ENCODE peak calls at places on chromosomes 16 and 17, in six cellular contexts. R is NCI-H1417; L is T1000; I is stimulated activated naive CD8-positive, alpha-beta T cell treated with anti-CD3 and anti-CD28 coated beads, Interleukin-15, amount 100 ng/mL, for 72 hours; F is kidney glomerular epithelial cell; D is stimulated activated CD8-positive, alpha-beta memory T cell treated with anti-CD3 and anti-CD28 coated beads, Interleukin-12 subunit alpha, Interleukin-12 subunit beta, amount 100 ng/mL, for 4 hours. O is an unnamed sample.

GRCh38 chr17:42519546-42520444 is 16.2 kb upstream of the NAGLU start:
- DNase-seq in R (no peak), L (peak), I (no peak), F (peak), D (no peak), O (peak)

GRCh38 chr16:64893386-64893785 is 228.5 kb downstream of the CDH11 start:
- DNase-seq in R (no peak), L (no peak), I (no peak), F (no peak), D (no peak), O (no peak)

GRCh38 chr16:29779474-29779873 is 1.4 kb downstream of the ZG16 start:
- DNase-seq in R (no peak), L (no peak), I (no peak), F (no peak), D (no peak), O (no peak)

GRCh38 chr16:4689091-4689671 is 4.2 kb upstream of the NUDT16L1 start:
- DNase-seq in R (no peak), L (no peak), I (no peak), F (no peak), D (no peak), O (no peak)

GRCh38 chr16:56610017-56610608 is 1.7 kb downstream of the MT2A start:
- DNase-seq in R (no peak), L (no peak), I (peak), F (peak), D (peak), O (peak)

GRCh38 chr17:489758-490329 is 137.2 kb upstream of the RPH3AL start:
- DNase-seq in R (no peak), L (no peak), I (peak), F (no peak), D (peak), O (no peak)

GRCh38 chr17:59641799-59642484 is 22.2 kb downstream of the CLTC start:
- DNase-seq in R (no peak), L (no peak), I (peak), F (no peak), D (no peak), O (no peak)

GRCh38 chr17:80919331-80920284 is 72.0 kb upstream of the CHMP6 start:
- DNase-seq in R (no peak), L (no peak), I (no peak), F (no peak), D (no peak), O (no peak)

GRCh38 chr17:17681744-17682292 is 560 bp downstream of the RAI1 start:
- DNase-seq in R (no peak), L (no peak), I (peak), F (no peak), D (peak), O (no peak)

GRCh38 chr16:68393333-68393732 is 55.0 kb downstream of the SMPD3 start:
- DNase-seq in R (no peak), L (no peak), I (no peak), F (no peak), D (no peak), O (no peak)

GRCh38 chr16:79970551-79971236 is 370.2 kb upstream of the MAF start:
- DNase-seq in R (no peak), L (no peak), I (no peak), F (no peak), D (no peak), O (peak)

GRCh38 chr16:53546988-53547391 is 44.0 kb upstream of the AKTIP start:
- DNase-seq in R (no peak), L (no peak), I (no peak), F (no peak), D (no peak), O (no peak)

GRCh38 chr17:66533572-66533971 is 231.2 kb downstream of the PRKCA start:
- DNase-seq in R (no peak), L (no peak), I (no peak), F (peak), D (no peak), O (no peak)

GRCh38 chr16:57261806-57262205 is 16.7 kb downstream of the ARL2BP start:
- DNase-seq in R (no peak), L (no peak), I (no peak), F (no peak), D (no peak), O (no peak)

GRCh38 chr16:47888142-47888541 is 267.7 kb downstream of the ABCC12 start:
- DNase-seq in R (no peak), L (no peak), I (no peak), F (peak), D (no peak), O (no peak)

GRCh38 chr16:74698220-74698619 is 2.4 kb downstream of the MLKL start:
- DNase-seq in R (no peak), L (no peak), I (no peak), F (no peak), D (no peak), O (no peak)

GRCh38 chr17:17971431-17972125 is 622 bp downstream of the TOM1L2 start:
- DNase-seq in R (no peak), L (no peak), I (peak), F (peak), D (no peak), O (peak)

GRCh38 chr16:23670137-23670776 is 8.4 kb upstream of the PLK1 start:
- DNase-seq in R (no peak), L (peak), I (peak), F (peak), D (no peak), O (peak)

O was measured in gastrocnemius medialis.